ENCODE peak calls at places on chromosome 2, in eight cellular contexts. V is K562; G is naive thymus-derived CD4-positive, alpha-beta T cell; O is fibroblast of lung; T is heart right ventricle; Q is CD4-positive, alpha-beta memory T cell; K is AG04450; N is tibial artery. F is an unnamed sample. For H3K27me3, the result is how much of the 10 kb centered on the place peaks cover.

GRCh38 chr2:201971516-201972228 is 62.0 kb upstream of the FZD7 start:
- DNase-seq in V (no peak), G (no peak), O (peak), T (no peak), Q (no peak), K (no peak), N (no peak), F (peak)

GRCh38 chr2:132891456-132891855 is 221.5 kb upstream of the LYPD1 start:
- DNase-seq in V (no peak), G (no peak), O (no peak), T (no peak), Q (no peak), K (no peak), N (no peak), F (no peak)

GRCh38 chr2:21793461-21793860 is 669.7 kb downstream of the TDRD15 start:
- DNase-seq in V (no peak), G (no peak), O (no peak), T (no peak), Q (no peak), K (no peak), N (no peak), F (no peak)

GRCh38 chr2:42303252-42303651 is 57.8 kb downstream of the COX7A2L start:
- DNase-seq in V (no peak), G (no peak), O (no peak), T (no peak), Q (no peak), K (no peak), N (no peak), F (no peak)

GRCh38 chr2:26704441-26704977 is 12.0 kb downstream of the KCNK3 start:
- DNase-seq in V (no peak), G (no peak), O (peak), T (no peak), Q (no peak), K (no peak), N (peak), F (no peak)

GRCh38 chr2:28202718-28203117 is 189.9 kb upstream of the FOSL2 start:
- DNase-seq in V (no peak), G (no peak), O (no peak), T (no peak), Q (no peak), K (no peak), N (no peak), F (no peak)

GRCh38 chr2:219495531-219496122 is 3.1 kb upstream of the GMPPA start:
- DNase-seq in V (peak), G (peak), O (peak), T (peak), Q (peak), K (peak), N (peak), F (peak)

GRCh38 chr2:1645761-1646476 is 98.4 kb downstream of the PXDN start:
- DNase-seq in V (no peak), G (no peak), O (no peak), T (no peak), Q (no peak), K (no peak), N (no peak), F (peak)

GRCh38 chr2:236353594-236353942 is 89.4 kb upstream of the ASB18 start:
- DNase-seq in V (no peak), G (no peak), O (no peak), T (no peak), Q (no peak), K (no peak), N (no peak), F (no peak)

GRCh38 chr2:121197369-121198091 is 87.5 kb downstream of the TFCP2L1 start:
- DNase-seq in V (no peak), G (no peak), O (peak), T (peak), Q (no peak), K (no peak), N (peak), F (peak)

GRCh38 chr2:73205611-73206010 is 3.2 kb downstream of the NOTO start:
- DNase-seq in V (no peak), G (no peak), O (peak), T (no peak), Q (no peak), K (no peak), N (no peak), F (no peak)
- H3K27me3 ChIP-seq in V (under half), G (under half), O (under half), T (half or more), Q (under half), K (under half), N (under half), F (under half)

GRCh38 chr2:96498023-96498431 is 7.1 kb downstream of the NEURL3 start:
- DNase-seq in V (no peak), G (no peak), O (no peak), T (no peak), Q (no peak), K (no peak), N (peak), F (no peak)

GRCh38 chr2:96494188-96494587 is 11.0 kb downstream of the NEURL3 start:
- DNase-seq in V (no peak), G (no peak), O (no peak), T (no peak), Q (no peak), K (no peak), N (no peak), F (no peak)

GRCh38 chr2:96493072-96493471 is 12.1 kb downstream of the NEURL3 start:
- DNase-seq in V (no peak), G (no peak), O (no peak), T (no peak), Q (no peak), K (no peak), N (no peak), F (no peak)

GRCh38 chr2:96499061-96499960 is 5.8 kb downstream of the NEURL3 start:
- DNase-seq in V (no peak), G (no peak), O (no peak), T (no peak), Q (no peak), K (no peak), N (peak), F (no peak)

GRCh38 chr2:96495983-96496382 is 9.2 kb downstream of the NEURL3 start:
- DNase-seq in V (no peak), G (no peak), O (no peak), T (no peak), Q (no peak), K (no peak), N (no peak), F (no peak)
- H3K27me3 ChIP-seq in V (under half), G (under half), O (under half), T (under half), Q (under half), K (half or more), N (under half), F (under half)

GRCh38 chr2:65628156-65628555 is 195.8 kb upstream of the SPRED2 start:
- DNase-seq in V (no peak), G (no peak), O (no peak), T (no peak), Q (no peak), K (no peak), N (no peak), F (no peak)

GRCh38 chr2:65626831-65627230 is 194.4 kb upstream of the SPRED2 start:
- DNase-seq in V (no peak), G (no peak), O (no peak), T (no peak), Q (no peak), K (no peak), N (no peak), F (no peak)

GRCh38 chr2:65622951-65623525 is 190.6 kb upstream of the SPRED2 start:
- DNase-seq in V (no peak), G (no peak), O (no peak), T (no peak), Q (no peak), K (no peak), N (no peak), F (no peak)

GRCh38 chr2:65622499-65622898 is 190.1 kb upstream of the SPRED2 start:
- DNase-seq in V (no peak), G (no peak), O (no peak), T (no peak), Q (no peak), K (no peak), N (no peak), F (no peak)

DNA sequence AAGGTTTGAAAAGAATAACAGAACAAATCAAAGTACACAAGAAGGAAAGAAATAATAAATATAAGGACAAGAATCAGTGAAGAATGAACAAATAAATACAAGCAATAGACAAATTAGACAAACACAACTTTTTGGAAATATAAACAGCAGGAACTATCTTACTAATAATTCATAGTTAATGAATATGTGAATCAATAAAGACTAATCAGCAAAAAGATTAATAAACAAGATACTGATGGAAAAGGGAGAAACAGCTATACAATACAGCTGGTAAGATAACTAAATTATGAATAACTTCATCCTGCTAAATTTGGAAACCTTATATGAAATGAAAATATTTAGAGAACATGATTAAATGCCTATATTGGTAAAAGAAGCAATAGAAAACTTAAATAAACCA is 193.6 kb upstream of the SPRED2 start:
- DNase-seq in V (no peak), G (no peak), O (no peak), T (no peak), Q (no peak), K (no peak), N (no peak), F (no peak)
- H3K27me3 ChIP-seq in V (under half), G (under half), O (under half), T (under half), Q (under half), K (under half), N (under half), F (under half)

GRCh38 chr2:197711576-197711975 is 6.4 kb downstream of the MARS2 start:
- DNase-seq in V (no peak), G (no peak), O (no peak), T (no peak), Q (no peak), K (no peak), N (no peak), F (no peak)
- H3K27me3 ChIP-seq in V (under half), G (under half), O (under half), T (under half), Q (under half), K (under half), N (under half), F (under half)